ENCODE peak calls at places on chromosomes 16 and 17, in seven cellular contexts. J, V, Q, R, S, H and I are unnamed samples.

GRCh38 chr17:21218101-21218500 is 4.1 kb upstream of the TMEM11 start:
- DNase-seq in J (peak), V (peak), Q (no peak), R (no peak), S (peak), H (no peak), I (no peak)

GRCh38 chr17:57542518-57542917 is 202.6 kb downstream of the CCDC182 start:
- DNase-seq in J (no peak), V (no peak), Q (no peak), R (no peak), S (no peak), H (no peak), I (no peak)

GRCh38 chr17:82126479-82127314 is 28.7 kb upstream of the FASN start:
- DNase-seq in J (no peak), V (no peak), Q (no peak), R (no peak), S (no peak), H (no peak), I (no peak)

GRCh38 chr17:50708050-50709000 is 611 bp upstream of the ANKRD40 start:
- DNase-seq in J (no peak), V (no peak), Q (peak), R (no peak), S (peak), H (no peak), I (peak)

GRCh38 chr16:89410794-89411309 is 79.5 kb downstream of the ANKRD11 start:
- DNase-seq in J (no peak), V (no peak), Q (no peak), R (peak), S (peak), H (no peak), I (no peak)

GRCh38 chr17:1206016-1206787 is 26.4 kb upstream of the ABR start:
- DNase-seq in J (no peak), V (no peak), Q (no peak), R (no peak), S (no peak), H (no peak), I (peak)

GRCh38 chr17:34579979-34580684 is 750 bp downstream of the TMEM132E start:
- DNase-seq in J (peak), V (peak), Q (no peak), R (peak), S (peak), H (no peak), I (peak)

GRCh38 chr16:56793504-56793903 is 63.6 kb downstream of the NUP93 start:
- DNase-seq in J (no peak), V (peak), Q (peak), R (peak), S (peak), H (no peak), I (peak)

GRCh38 chr16:10679921-10680320 is 14.8 kb downstream of the TEKT5 start:
- DNase-seq in J (no peak), V (no peak), Q (no peak), R (no peak), S (no peak), H (no peak), I (no peak)

GRCh38 chr17:73654241-73654640 is 10.0 kb upstream of the SDK2 start:
- DNase-seq in J (no peak), V (no peak), Q (no peak), R (no peak), S (no peak), H (no peak), I (no peak)

GRCh38 chr17:79803421-79803996 is 6.6 kb upstream of the CBX8 start:
- DNase-seq in J (peak), V (peak), Q (no peak), R (no peak), S (no peak), H (no peak), I (no peak)

GRCh38 chr16:3058173-3059030 is 7.0 kb upstream of the IL32 start:
- DNase-seq in J (peak), V (peak), Q (peak), R (peak), S (peak), H (peak), I (peak)

GRCh38 chr17:8223356-8224063 is 13.1 kb upstream of the AURKB start:
- DNase-seq in J (peak), V (peak), Q (peak), R (peak), S (peak), H (no peak), I (peak)

GRCh38 chr17:79776378-79777165 is 1.4 kb upstream of the CBX2 start:
- DNase-seq in J (peak), V (peak), Q (peak), R (peak), S (no peak), H (no peak), I (no peak)

GRCh38 chr17:66260265-66260664 is 31.1 kb upstream of the APOH start:
- DNase-seq in J (peak), V (no peak), Q (no peak), R (no peak), S (no peak), H (no peak), I (no peak)

GRCh38 chr16:30474062-30474452 is 1.5 kb downstream of the ITGAL start:
- DNase-seq in J (no peak), V (no peak), Q (no peak), R (no peak), S (no peak), H (no peak), I (no peak)
- TF ChIP-seq EZH2 in J (no peak), V (no peak), Q (no peak), R (no peak), S (no peak), H (no peak), I (no peak)

DNA sequence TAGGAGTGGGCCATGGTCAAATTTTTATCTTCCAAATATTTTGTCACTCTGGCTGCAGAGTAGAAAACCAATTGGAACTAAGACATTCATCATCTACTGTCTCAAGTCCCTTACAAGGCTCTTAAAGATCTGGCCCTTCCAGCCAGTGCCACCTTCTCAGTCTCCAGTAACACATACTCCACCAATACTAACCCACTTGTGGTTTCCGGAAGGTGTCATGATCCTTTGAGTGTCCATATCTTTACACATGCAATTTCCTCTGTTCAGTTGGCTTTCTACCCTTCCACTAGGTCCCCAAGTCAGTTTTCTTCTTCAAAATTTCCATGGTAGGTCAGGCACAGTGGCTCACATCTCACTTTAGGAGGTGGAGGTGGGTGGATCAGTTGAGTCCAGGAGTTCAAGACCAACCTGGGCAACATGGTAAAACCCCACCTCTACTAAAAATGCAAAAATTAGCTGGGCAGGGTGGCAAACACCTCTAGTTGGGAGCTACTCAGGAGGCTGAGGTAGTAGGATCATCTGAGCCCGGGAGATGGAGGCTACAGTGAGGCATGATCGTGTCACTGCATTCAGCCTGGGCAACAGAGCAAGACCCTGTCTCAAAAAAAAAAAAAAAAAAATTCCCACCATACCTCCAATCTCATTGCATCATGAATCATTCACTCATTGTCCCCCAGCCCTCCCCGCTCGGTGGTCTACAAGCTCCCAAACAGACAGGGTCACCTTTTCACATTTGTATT is 6.0 kb upstream of the GRB2 start:
- DNase-seq in J (no peak), V (no peak), Q (no peak), R (no peak), S (no peak), H (no peak), I (no peak)
- H3K4me2 ChIP-seq in J (no peak), V (no peak), Q (no peak), R (no peak), S (no peak), H (peak), I (no peak)

GRCh38 chr17:3944485-3945388 is 19.5 kb downstream of the ATP2A3 start:
- DNase-seq in J (peak), V (peak), Q (no peak), R (peak), S (peak), H (peak), I (no peak)
- TF ChIP-seq EZH2phosphoT487 in J (no peak), V (no peak), Q (no peak), R (no peak), S (no peak), H (no peak), I (no peak)

GRCh38 chr16:71626018-71626857 is at the start of gene MARVELD3:
- DNase-seq in J (peak), V (peak), Q (peak), R (peak), S (peak), H (peak), I (peak)
- TF ChIP-seq EZH2 in J (peak), V (no peak), Q (no peak), R (peak), S (peak), H (no peak), I (no peak)